ENCODE peak calls at places on chromosome 21, in eight cellular contexts. C is left cardiac atrium; A is right lobe of liver; W is colonic mucosa; Y is progenitor cell of endocrine pancreas; G is GM03348; D is posterior cingulate gyrus; S is activated CD4-positive, alpha-beta T cell treated with anti-CD3 and anti-CD28 coated beads, Interleukin-2, amount 50 U/mL, for 1 hour. O is an unnamed sample.

GRCh38 chr21:35206141-35207125 is 157.3 kb upstream of the RUNX1 start:
- DNase-seq in C (no peak), A (no peak), W (no peak), Y (no peak), G (no peak), D (peak), S (no peak), O (no peak)

GRCh38 chr21:41583274-41583790 is 75.4 kb upstream of the TMPRSS2 start:
- DNase-seq in C (no peak), A (peak), W (no peak), Y (no peak), G (no peak), D (no peak), S (no peak), O (no peak)

GRCh38 chr21:42026072-42026415 is 15.9 kb upstream of the ZBTB21 start:
- DNase-seq in C (no peak), A (no peak), W (no peak), Y (no peak), G (no peak), D (no peak), S (no peak), O (no peak)

GRCh38 chr21:15206514-15206913 is 141.7 kb upstream of the NRIP1 start:
- DNase-seq in C (no peak), A (no peak), W (no peak), Y (no peak), G (no peak), D (no peak), S (no peak), O (no peak)

GRCh38 chr21:28704746-28705145 is 287.9 kb downstream of the LTN1 start:
- DNase-seq in C (peak), A (no peak), W (no peak), Y (no peak), G (no peak), D (no peak), S (no peak), O (no peak)

GRCh38 chr21:43291347-43291950 is 122.6 kb downstream of the CRYAA start:
- DNase-seq in C (no peak), A (peak), W (no peak), Y (no peak), G (no peak), D (peak), S (no peak), O (no peak)

GRCh38 chr21:36454079-36454478 is 25.8 kb downstream of the CLDN14 start:
- DNase-seq in C (no peak), A (no peak), W (no peak), Y (no peak), G (no peak), D (no peak), S (no peak), O (no peak)

GRCh38 chr21:33011462-33011861 is 14.3 kb upstream of the OLIG2 start:
- DNase-seq in C (no peak), A (no peak), W (no peak), Y (no peak), G (peak), D (no peak), S (no peak), O (no peak)

GRCh38 chr21:16262109-16262508 is 532.3 kb downstream of the USP25 start:
- DNase-seq in C (no peak), A (no peak), W (no peak), Y (no peak), G (no peak), D (no peak), S (no peak), O (no peak)

GRCh38 chr21:38699048-38699447 is 106.7 kb upstream of the ETS2 start:
- DNase-seq in C (no peak), A (no peak), W (no peak), Y (no peak), G (no peak), D (no peak), S (no peak), O (no peak)

GRCh38 chr21:40227111-40227510 is 359.9 kb downstream of the PCP4 start:
- DNase-seq in C (no peak), A (no peak), W (no peak), Y (no peak), G (no peak), D (no peak), S (no peak), O (no peak)

GRCh38 chr21:27220416-27220815 is 253.5 kb upstream of the ADAMTS5 start:
- DNase-seq in C (no peak), A (no peak), W (no peak), Y (no peak), G (no peak), D (no peak), S (no peak), O (no peak)

GRCh38 chr21:45923146-45923545 is 58.4 kb upstream of the COL6A1 start:
- DNase-seq in C (peak), A (peak), W (peak), Y (peak), G (peak), D (peak), S (peak), O (no peak)

GRCh38 chr21:29938968-29939858 is 583 bp downstream of the GRIK1 start:
- DNase-seq in C (no peak), A (peak), W (no peak), Y (peak), G (peak), D (peak), S (no peak), O (no peak)

GRCh38 chr21:26846036-26846931 is 1.1 kb upstream of the ADAMTS1 start:
- DNase-seq in C (peak), A (peak), W (peak), Y (peak), G (peak), D (peak), S (no peak), O (no peak)